ENCODE peak calls at places on chromosomes 12 and 14, in six cellular contexts. D is suprapubic skin, A is stomach, L is cardiac muscle cell, M is tibial nerve, Y is heart right ventricle. V is an unnamed sample. For H3K4me1, the result is how much of the 10 kb centered on the place peaks cover.

GRCh38 chr12:71397433-71397954 is 42.1 kb upstream of the LGR5 start:
- DNase-seq in M (no peak), D (no peak), A (no peak), Y (no peak), L (no peak), V (no peak)

GRCh38 chr14:94120667-94121335 is 8.6 kb downstream of the IFI27L2 start:
- DNase-seq in A (peak), L (no peak), M (no peak), D (peak), Y (no peak), V (no peak)

GRCh38 chr14:25406818-25407217 is 356.9 kb upstream of the STXBP6 start:
- DNase-seq in Y (no peak), M (no peak), D (no peak), L (peak), A (no peak), V (no peak)

GRCh38 chr14:72680853-72681640 is 212.9 kb downstream of the DPF3 start:
- DNase-seq in M (no peak), D (no peak), Y (no peak), L (no peak), A (no peak), V (no peak)

GRCh38 chr14:101791919-101792572 is 30.5 kb downstream of the PPP2R5C start:
- DNase-seq in D (no peak), M (no peak), A (no peak), Y (no peak), L (no peak), V (peak)

GRCh38 chr12:49538740-49539403 is at the start of gene KCNH3:
- DNase-seq in A (peak), Y (peak), M (peak), L (peak), D (peak), V (peak)

GRCh38 chr12:131357920-131358319 is 353.0 kb upstream of the SFSWAP start:
- DNase-seq in L (no peak), M (no peak), D (peak), Y (no peak), A (no peak), V (no peak)

GRCh38 chr12:103664626-103665025 is 77.6 kb downstream of the STAB2 start:
- DNase-seq in L (no peak), D (no peak), M (no peak), Y (no peak), A (no peak), V (no peak)

GRCh38 chr12:92080390-92081285 is 65.0 kb downstream of the BTG1 start:
- DNase-seq in L (peak), D (no peak), M (no peak), Y (no peak), A (no peak), V (no peak)

GRCh38 chr14:106442857-106443256 is 916.5 kb downstream of the TMEM121 start:
- DNase-seq in L (no peak), Y (no peak), D (no peak), A (no peak), M (no peak), V (peak)

GRCh38 chr12:101045486-101046474 is 164.3 kb downstream of the SLC5A8 start:
- DNase-seq in M (no peak), L (no peak), Y (no peak), A (no peak), D (no peak), V (no peak)

GRCh38 chr14:68286667-68287066 is 467.1 kb downstream of the RAD51B start:
- DNase-seq in A (no peak), D (no peak), Y (no peak), M (no peak), L (no peak), V (no peak)

GRCh38 chr12:118307069-118307954 is 65.4 kb downstream of the TAOK3 start:
- DNase-seq in Y (peak), M (no peak), A (no peak), L (no peak), D (no peak), V (no peak)

GRCh38 chr12:96166765-96167164 is 27.4 kb upstream of the ELK3 start:
- DNase-seq in A (no peak), M (no peak), L (no peak), D (no peak), Y (no peak), V (no peak)

GRCh38 chr14:90624732-90625444 is 191.3 kb downstream of the TTC7B start:
- DNase-seq in D (no peak), A (no peak), Y (no peak), M (no peak), L (peak), V (no peak)
- H3K4me1 ChIP-seq in D (under half), A (under half), Y (half or more), M (under half), L (under half), V (under half)

GRCh38 chr14:37587438-37587837 is 7.6 kb downstream of the FOXA1 start:
- DNase-seq in A (no peak), Y (no peak), D (no peak), L (no peak), M (no peak), V (no peak)

GRCh38 chr14:37585971-37586759 is 8.9 kb downstream of the FOXA1 start:
- DNase-seq in D (no peak), Y (no peak), A (no peak), M (no peak), L (no peak), V (no peak)

GRCh38 chr14:37588667-37588955 is 6.4 kb downstream of the FOXA1 start:
- DNase-seq in D (no peak), M (no peak), Y (no peak), L (no peak), A (no peak), V (no peak)

GRCh38 chr14:37587881-37588666 is 7.0 kb downstream of the FOXA1 start:
- DNase-seq in D (no peak), A (no peak), Y (no peak), M (no peak), L (peak), V (no peak)

DNA sequence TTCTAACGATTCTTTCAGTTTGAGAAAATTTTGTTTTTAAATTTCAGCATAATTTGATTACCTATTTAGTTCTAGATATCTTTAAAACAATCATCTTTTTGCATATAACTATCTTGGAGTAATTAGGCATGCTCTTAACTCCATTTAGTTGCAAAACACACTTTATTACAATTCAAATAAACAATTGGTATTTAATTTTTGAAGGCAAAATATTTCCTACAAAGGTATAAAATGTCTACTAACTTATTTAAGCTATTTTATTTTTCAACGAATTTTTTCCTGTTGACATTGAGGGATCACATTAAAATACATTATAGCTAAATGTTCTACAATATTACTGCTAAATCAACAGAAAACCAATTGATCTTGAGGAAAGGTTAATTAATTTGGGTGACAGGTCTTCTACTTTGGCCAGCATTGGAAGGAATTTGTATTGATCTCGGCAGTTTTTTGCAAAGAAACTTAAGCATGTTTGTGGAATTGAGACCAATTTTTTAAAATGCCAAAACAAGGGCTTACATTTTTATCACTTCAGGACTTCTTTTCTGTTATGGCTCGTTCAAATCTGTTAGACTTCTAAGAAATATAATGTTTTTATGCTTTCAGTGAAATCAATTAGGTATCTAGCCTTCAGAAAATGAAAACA is 8.1 kb downstream of the FOXA1 start:
- DNase-seq in M (no peak), Y (no peak), L (no peak), D (no peak), A (no peak), V (no peak)
- H3K4me3 ChIP-seq in M (no peak), Y (no peak), L (no peak), D (no peak), A (peak), V (no peak)

DNA sequence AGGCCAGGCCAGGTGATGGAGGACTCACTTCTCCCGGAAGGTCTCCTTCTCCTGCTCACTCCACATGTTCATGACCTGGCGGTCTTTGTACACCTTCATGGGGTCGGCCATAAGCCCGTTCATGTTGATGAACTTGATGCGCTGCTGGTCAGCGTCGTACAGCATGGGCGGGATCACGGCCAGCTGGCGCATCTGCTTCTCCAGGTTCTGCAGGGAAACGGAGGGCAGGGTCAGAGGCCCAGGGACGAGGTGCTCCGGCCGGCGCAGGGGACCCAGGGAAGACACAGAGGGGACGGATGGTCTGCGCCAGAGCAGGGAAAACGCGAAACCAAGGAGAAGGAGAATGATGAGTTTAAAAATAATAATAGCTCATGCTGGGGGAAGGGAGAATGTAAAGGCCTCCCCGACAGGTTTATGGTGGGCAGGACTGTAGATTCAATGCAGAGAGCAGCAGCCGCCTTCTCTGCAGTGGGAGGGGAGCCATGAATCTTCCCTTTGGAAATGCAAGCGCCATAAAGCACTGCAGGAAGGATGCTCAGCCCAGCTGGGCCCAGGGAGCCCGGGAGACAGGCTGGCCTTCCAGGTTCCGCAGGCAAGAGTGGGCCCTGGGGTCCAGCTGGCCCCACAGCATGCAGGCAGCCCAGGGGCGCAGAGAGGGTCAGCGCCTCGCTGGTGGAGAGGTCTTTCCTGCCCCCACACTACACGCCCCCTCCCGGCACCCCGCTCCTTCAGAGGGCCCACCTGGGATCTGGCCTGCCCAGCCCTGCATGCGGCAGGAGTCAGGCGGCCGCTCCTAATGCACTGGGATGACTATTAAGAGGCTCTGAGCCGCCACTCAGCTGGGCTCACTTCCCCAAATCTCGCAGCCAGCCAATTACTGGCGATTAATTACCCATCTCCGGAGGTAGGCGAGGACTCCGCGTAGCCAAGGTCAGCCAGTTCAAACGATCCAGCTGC is 132.0 kb downstream of the RFLNA start:
- DNase-seq in A (no peak), Y (no peak), M (no peak), L (no peak), D (no peak), V (no peak)
- H3K4me1 ChIP-seq in A (under half), Y (half or more), M (under half), L (under half), D (half or more), V (under half)

GRCh38 chr12:26340649-26341048 is 145.3 kb downstream of the SSPN start:
- DNase-seq in D (no peak), A (no peak), M (no peak), Y (no peak), L (no peak), V (no peak)
- H3K4me3 ChIP-seq in D (no peak), A (no peak), M (no peak), Y (no peak), L (no peak), V (no peak)